ENCODE peak calls at places on chromosome 17, in eight cellular contexts. One of them, this sample, is unnamed.
A peak's percentile ranks its signal among the peaks of the same experiment; 100 is the strongest.

GRCh38 chr17:43043306-43043705 is 18.3 kb downstream of the RND2 start:
- ATAC-seq in K562: no peak
- ATAC-seq in gastroesophageal sphincter: no peak
- ATAC-seq in activated naive CD4-positive, alpha-beta T cell treated with anti-CD3 and anti-CD28 coated beads, Interleukin-2, amount 50 U/mL, for 72 hours: no peak
- ATAC-seq in sciatic nerve: no peak
- ATAC-seq in left cardiac atrium: no peak
- ATAC-seq in GM23338: no peak
- ATAC-seq in activated T-cell treated with anti-CD3 and anti-CD28 coated beads, Interleukin-2, amount 50 U/mL, for 72 hours: no peak
- ATAC-seq in this sample: no peak

GRCh38 chr17:1561420-1562177 is 993 bp downstream of the PITPNA start:
- ATAC-seq in activated naive CD4-positive, alpha-beta T cell treated with anti-CD3 and anti-CD28 coated beads, Interleukin-2, amount 50 U/mL, for 72 hours: peak; percentile 24
- ATAC-seq in left cardiac atrium: peak; percentile 49
- ATAC-seq in activated T-cell treated with anti-CD3 and anti-CD28 coated beads, Interleukin-2, amount 50 U/mL, for 72 hours: peak; percentile 40
- ATAC-seq in gastroesophageal sphincter: peak; percentile 20
- ATAC-seq in K562: peak; percentile 72
- ATAC-seq in GM23338: peak; percentile 69
- ATAC-seq in sciatic nerve: no peak
- ATAC-seq in this sample: peak; percentile 17

GRCh38 chr17:30326816-30327215 is 7.0 kb downstream of the TMIGD1 start:
- ATAC-seq in gastroesophageal sphincter: no peak
- ATAC-seq in GM23338: no peak
- ATAC-seq in activated T-cell treated with anti-CD3 and anti-CD28 coated beads, Interleukin-2, amount 50 U/mL, for 72 hours: no peak
- ATAC-seq in left cardiac atrium: no peak
- ATAC-seq in sciatic nerve: no peak
- ATAC-seq in K562: no peak
- ATAC-seq in activated naive CD4-positive, alpha-beta T cell treated with anti-CD3 and anti-CD28 coated beads, Interleukin-2, amount 50 U/mL, for 72 hours: no peak
- ATAC-seq in this sample: no peak

GRCh38 chr17:4159761-4160160 is 16.8 kb downstream of the CYB5D2 start:
- ATAC-seq in activated naive CD4-positive, alpha-beta T cell treated with anti-CD3 and anti-CD28 coated beads, Interleukin-2, amount 50 U/mL, for 72 hours: no peak
- ATAC-seq in GM23338: no peak
- ATAC-seq in activated T-cell treated with anti-CD3 and anti-CD28 coated beads, Interleukin-2, amount 50 U/mL, for 72 hours: no peak
- ATAC-seq in gastroesophageal sphincter: no peak
- ATAC-seq in left cardiac atrium: no peak
- ATAC-seq in sciatic nerve: no peak
- ATAC-seq in K562: no peak
- ATAC-seq in this sample: no peak

GRCh38 chr17:49404371-49404770 is 10.3 kb downstream of the PHB1 start:
- ATAC-seq in sciatic nerve: no peak
- ATAC-seq in left cardiac atrium: peak; percentile 29
- ATAC-seq in activated naive CD4-positive, alpha-beta T cell treated with anti-CD3 and anti-CD28 coated beads, Interleukin-2, amount 50 U/mL, for 72 hours: no peak
- ATAC-seq in K562: no peak
- ATAC-seq in activated T-cell treated with anti-CD3 and anti-CD28 coated beads, Interleukin-2, amount 50 U/mL, for 72 hours: peak; percentile 53
- ATAC-seq in GM23338: no peak
- ATAC-seq in gastroesophageal sphincter: no peak
- ATAC-seq in this sample: no peak

GRCh38 chr17:70563301-70563820 is 394.0 kb downstream of the KCNJ2 start:
- ATAC-seq in activated T-cell treated with anti-CD3 and anti-CD28 coated beads, Interleukin-2, amount 50 U/mL, for 72 hours: no peak
- ATAC-seq in gastroesophageal sphincter: no peak
- ATAC-seq in activated naive CD4-positive, alpha-beta T cell treated with anti-CD3 and anti-CD28 coated beads, Interleukin-2, amount 50 U/mL, for 72 hours: no peak
- ATAC-seq in GM23338: no peak
- ATAC-seq in sciatic nerve: no peak
- ATAC-seq in K562: no peak
- ATAC-seq in left cardiac atrium: no peak
- ATAC-seq in this sample: no peak

GRCh38 chr17:78960945-78961344 is 18.8 kb downstream of the LGALS3BP start:
- ATAC-seq in GM23338: no peak
- ATAC-seq in gastroesophageal sphincter: peak; percentile 85
- ATAC-seq in K562: no peak
- ATAC-seq in left cardiac atrium: peak; percentile 89
- ATAC-seq in sciatic nerve: peak; percentile 50
- ATAC-seq in activated T-cell treated with anti-CD3 and anti-CD28 coated beads, Interleukin-2, amount 50 U/mL, for 72 hours: no peak
- ATAC-seq in activated naive CD4-positive, alpha-beta T cell treated with anti-CD3 and anti-CD28 coated beads, Interleukin-2, amount 50 U/mL, for 72 hours: no peak
- ATAC-seq in this sample: no peak

GRCh38 chr17:81898029-81898866 is 3.8 kb upstream of the NPB start:
- ATAC-seq in K562: no peak
- ATAC-seq in left cardiac atrium: no peak
- ATAC-seq in activated T-cell treated with anti-CD3 and anti-CD28 coated beads, Interleukin-2, amount 50 U/mL, for 72 hours: no peak
- ATAC-seq in gastroesophageal sphincter: no peak
- ATAC-seq in GM23338: no peak
- ATAC-seq in activated naive CD4-positive, alpha-beta T cell treated with anti-CD3 and anti-CD28 coated beads, Interleukin-2, amount 50 U/mL, for 72 hours: no peak
- ATAC-seq in sciatic nerve: no peak
- ATAC-seq in this sample: no peak

GRCh38 chr17:10251212-10251948 is 53.0 kb upstream of the GAS7 start:
- ATAC-seq in K562: no peak
- ATAC-seq in gastroesophageal sphincter: no peak
- ATAC-seq in sciatic nerve: no peak
- ATAC-seq in GM23338: no peak
- ATAC-seq in activated T-cell treated with anti-CD3 and anti-CD28 coated beads, Interleukin-2, amount 50 U/mL, for 72 hours: peak; percentile 58
- ATAC-seq in left cardiac atrium: no peak
- ATAC-seq in activated naive CD4-positive, alpha-beta T cell treated with anti-CD3 and anti-CD28 coated beads, Interleukin-2, amount 50 U/mL, for 72 hours: peak; percentile 32
- ATAC-seq in this sample: peak; percentile 16

GRCh38 chr17:66713533-66714042 is 121.3 kb upstream of the CACNG5 start:
- ATAC-seq in gastroesophageal sphincter: no peak
- ATAC-seq in activated T-cell treated with anti-CD3 and anti-CD28 coated beads, Interleukin-2, amount 50 U/mL, for 72 hours: peak; percentile 73
- ATAC-seq in GM23338: no peak
- ATAC-seq in K562: no peak
- ATAC-seq in left cardiac atrium: peak; percentile 69
- ATAC-seq in activated naive CD4-positive, alpha-beta T cell treated with anti-CD3 and anti-CD28 coated beads, Interleukin-2, amount 50 U/mL, for 72 hours: peak; percentile 69
- ATAC-seq in sciatic nerve: no peak
- ATAC-seq in this sample: peak; percentile 82

GRCh38 chr17:28725660-28726395 is at the start of gene TLCD1:
- ATAC-seq in K562: peak; percentile 55
- ATAC-seq in activated naive CD4-positive, alpha-beta T cell treated with anti-CD3 and anti-CD28 coated beads, Interleukin-2, amount 50 U/mL, for 72 hours: peak; percentile 32
- ATAC-seq in left cardiac atrium: peak; percentile 48
- ATAC-seq in gastroesophageal sphincter: peak; percentile 44
- ATAC-seq in GM23338: peak; percentile 38
- ATAC-seq in activated T-cell treated with anti-CD3 and anti-CD28 coated beads, Interleukin-2, amount 50 U/mL, for 72 hours: peak; percentile 34
- ATAC-seq in sciatic nerve: peak; percentile 0
- ATAC-seq in this sample: peak; percentile 5

GRCh38 chr17:58335779-58336455 is 7.3 kb upstream of the TSPOAP1 start:
- ATAC-seq in gastroesophageal sphincter: no peak
- ATAC-seq in activated T-cell treated with anti-CD3 and anti-CD28 coated beads, Interleukin-2, amount 50 U/mL, for 72 hours: peak; percentile 20
- ATAC-seq in left cardiac atrium: no peak
- ATAC-seq in GM23338: no peak
- ATAC-seq in activated naive CD4-positive, alpha-beta T cell treated with anti-CD3 and anti-CD28 coated beads, Interleukin-2, amount 50 U/mL, for 72 hours: peak; percentile 16
- ATAC-seq in K562: peak; percentile 7
- ATAC-seq in sciatic nerve: no peak
- ATAC-seq in this sample: peak; percentile 25

GRCh38 chr17:40099627-40100418 is 566 bp downstream of the NR1D1 start:
- ATAC-seq in GM23338: peak; percentile 17
- ATAC-seq in gastroesophageal sphincter: no peak
- ATAC-seq in sciatic nerve: peak; percentile 0
- ATAC-seq in left cardiac atrium: peak; percentile 0
- ATAC-seq in activated T-cell treated with anti-CD3 and anti-CD28 coated beads, Interleukin-2, amount 50 U/mL, for 72 hours: no peak
- ATAC-seq in K562: peak; percentile 3
- ATAC-seq in activated naive CD4-positive, alpha-beta T cell treated with anti-CD3 and anti-CD28 coated beads, Interleukin-2, amount 50 U/mL, for 72 hours: no peak
- ATAC-seq in this sample: no peak

GRCh38 chr17:28896491-28896883 is 1.0 kb downstream of the FLOT2 start:
- ATAC-seq in gastroesophageal sphincter: no peak
- ATAC-seq in K562: no peak
- ATAC-seq in activated naive CD4-positive, alpha-beta T cell treated with anti-CD3 and anti-CD28 coated beads, Interleukin-2, amount 50 U/mL, for 72 hours: no peak
- ATAC-seq in left cardiac atrium: no peak
- ATAC-seq in sciatic nerve: peak; percentile 2
- ATAC-seq in activated T-cell treated with anti-CD3 and anti-CD28 coated beads, Interleukin-2, amount 50 U/mL, for 72 hours: no peak
- ATAC-seq in GM23338: no peak
- ATAC-seq in this sample: no peak

GRCh38 chr17:78369791-78370381 is 8.6 kb upstream of the PGS1 start:
- ATAC-seq in activated naive CD4-positive, alpha-beta T cell treated with anti-CD3 and anti-CD28 coated beads, Interleukin-2, amount 50 U/mL, for 72 hours: no peak
- ATAC-seq in K562: no peak
- ATAC-seq in gastroesophageal sphincter: no peak
- ATAC-seq in activated T-cell treated with anti-CD3 and anti-CD28 coated beads, Interleukin-2, amount 50 U/mL, for 72 hours: no peak
- ATAC-seq in sciatic nerve: no peak
- ATAC-seq in left cardiac atrium: no peak
- ATAC-seq in GM23338: peak; percentile 1
- ATAC-seq in this sample: no peak

GRCh38 chr17:80270836-80271235 is 10.2 kb downstream of the RNF213 start:
- ATAC-seq in activated naive CD4-positive, alpha-beta T cell treated with anti-CD3 and anti-CD28 coated beads, Interleukin-2, amount 50 U/mL, for 72 hours: peak; percentile 84
- ATAC-seq in left cardiac atrium: peak; percentile 50
- ATAC-seq in gastroesophageal sphincter: no peak
- ATAC-seq in GM23338: peak; percentile 97
- ATAC-seq in sciatic nerve: peak; percentile 20
- ATAC-seq in K562: peak; percentile 100
- ATAC-seq in activated T-cell treated with anti-CD3 and anti-CD28 coated beads, Interleukin-2, amount 50 U/mL, for 72 hours: peak; percentile 76
- ATAC-seq in this sample: peak; percentile 87

GRCh38 chr17:2749058-2749783 is at the start of gene CCDC92B:
- ATAC-seq in left cardiac atrium: peak; percentile 27
- ATAC-seq in gastroesophageal sphincter: no peak
- ATAC-seq in sciatic nerve: no peak
- ATAC-seq in activated naive CD4-positive, alpha-beta T cell treated with anti-CD3 and anti-CD28 coated beads, Interleukin-2, amount 50 U/mL, for 72 hours: no peak
- ATAC-seq in activated T-cell treated with anti-CD3 and anti-CD28 coated beads, Interleukin-2, amount 50 U/mL, for 72 hours: peak; percentile 7
- ATAC-seq in GM23338: peak; percentile 48
- ATAC-seq in K562: peak; percentile 45
- ATAC-seq in this sample: no peak

GRCh38 chr17:49941427-49941826 is 27.6 kb upstream of the DLX4 start:
- ATAC-seq in activated naive CD4-positive, alpha-beta T cell treated with anti-CD3 and anti-CD28 coated beads, Interleukin-2, amount 50 U/mL, for 72 hours: no peak
- ATAC-seq in sciatic nerve: no peak
- ATAC-seq in K562: no peak
- ATAC-seq in left cardiac atrium: no peak
- ATAC-seq in gastroesophageal sphincter: no peak
- ATAC-seq in activated T-cell treated with anti-CD3 and anti-CD28 coated beads, Interleukin-2, amount 50 U/mL, for 72 hours: no peak
- ATAC-seq in GM23338: no peak
- ATAC-seq in this sample: no peak

GRCh38 chr17:4585203-4585939 is 1.0 kb downstream of the SMTNL2 start:
- ATAC-seq in activated T-cell treated with anti-CD3 and anti-CD28 coated beads, Interleukin-2, amount 50 U/mL, for 72 hours: no peak
- ATAC-seq in left cardiac atrium: no peak
- ATAC-seq in gastroesophageal sphincter: no peak
- ATAC-seq in sciatic nerve: no peak
- ATAC-seq in GM23338: peak; percentile 11
- ATAC-seq in K562: no peak
- ATAC-seq in activated naive CD4-positive, alpha-beta T cell treated with anti-CD3 and anti-CD28 coated beads, Interleukin-2, amount 50 U/mL, for 72 hours: no peak
- ATAC-seq in this sample: no peak

GRCh38 chr17:3755335-3756030 is 31.8 kb downstream of the HASPIN start:
- ATAC-seq in gastroesophageal sphincter: no peak
- ATAC-seq in K562: no peak
- ATAC-seq in GM23338: no peak
- ATAC-seq in activated naive CD4-positive, alpha-beta T cell treated with anti-CD3 and anti-CD28 coated beads, Interleukin-2, amount 50 U/mL, for 72 hours: no peak
- ATAC-seq in left cardiac atrium: no peak
- ATAC-seq in activated T-cell treated with anti-CD3 and anti-CD28 coated beads, Interleukin-2, amount 50 U/mL, for 72 hours: no peak
- ATAC-seq in sciatic nerve: no peak
- ATAC-seq in this sample: no peak

GRCh38 chr17:82587234-82588086 is 60.8 kb downstream of the WDR45B start:
- ATAC-seq in sciatic nerve: no peak
- ATAC-seq in activated naive CD4-positive, alpha-beta T cell treated with anti-CD3 and anti-CD28 coated beads, Interleukin-2, amount 50 U/mL, for 72 hours: peak; percentile 7
- ATAC-seq in GM23338: no peak
- ATAC-seq in left cardiac atrium: no peak
- ATAC-seq in activated T-cell treated with anti-CD3 and anti-CD28 coated beads, Interleukin-2, amount 50 U/mL, for 72 hours: peak; percentile 4
- ATAC-seq in K562: peak; percentile 19
- ATAC-seq in gastroesophageal sphincter: no peak
- ATAC-seq in this sample: no peak

GRCh38 chr17:60678118-60678444 is 430 bp downstream of the BCAS3 start:
- ATAC-seq in GM23338: peak; percentile 41
- ATAC-seq in activated naive CD4-positive, alpha-beta T cell treated with anti-CD3 and anti-CD28 coated beads, Interleukin-2, amount 50 U/mL, for 72 hours: no peak
- ATAC-seq in sciatic nerve: no peak
- ATAC-seq in K562: peak; percentile 2
- ATAC-seq in left cardiac atrium: no peak
- ATAC-seq in activated T-cell treated with anti-CD3 and anti-CD28 coated beads, Interleukin-2, amount 50 U/mL, for 72 hours: no peak
- ATAC-seq in gastroesophageal sphincter: no peak
- ATAC-seq in this sample: no peak

GRCh38 chr17:68627956-68628355 is 26.8 kb upstream of the FAM20A start:
- ATAC-seq in activated T-cell treated with anti-CD3 and anti-CD28 coated beads, Interleukin-2, amount 50 U/mL, for 72 hours: no peak
- ATAC-seq in gastroesophageal sphincter: no peak
- ATAC-seq in GM23338: peak; percentile 49
- ATAC-seq in left cardiac atrium: peak; percentile 59
- ATAC-seq in K562: no peak
- ATAC-seq in sciatic nerve: peak; percentile 89
- ATAC-seq in activated naive CD4-positive, alpha-beta T cell treated with anti-CD3 and anti-CD28 coated beads, Interleukin-2, amount 50 U/mL, for 72 hours: no peak
- ATAC-seq in this sample: no peak

GRCh38 chr17:21304091-21304490 is 19.6 kb downstream of the MAP2K3 start:
- ATAC-seq in gastroesophageal sphincter: no peak
- ATAC-seq in sciatic nerve: no peak
- ATAC-seq in activated T-cell treated with anti-CD3 and anti-CD28 coated beads, Interleukin-2, amount 50 U/mL, for 72 hours: no peak
- ATAC-seq in K562: no peak
- ATAC-seq in GM23338: no peak
- ATAC-seq in left cardiac atrium: no peak
- ATAC-seq in activated naive CD4-positive, alpha-beta T cell treated with anti-CD3 and anti-CD28 coated beads, Interleukin-2, amount 50 U/mL, for 72 hours: no peak
- ATAC-seq in this sample: no peak

GRCh38 chr17:38908676-38909181 is 16.7 kb upstream of the LASP1NB start:
- ATAC-seq in activated T-cell treated with anti-CD3 and anti-CD28 coated beads, Interleukin-2, amount 50 U/mL, for 72 hours: no peak
- ATAC-seq in activated naive CD4-positive, alpha-beta T cell treated with anti-CD3 and anti-CD28 coated beads, Interleukin-2, amount 50 U/mL, for 72 hours: no peak
- ATAC-seq in left cardiac atrium: peak; percentile 20
- ATAC-seq in K562: no peak
- ATAC-seq in sciatic nerve: no peak
- ATAC-seq in GM23338: peak; percentile 22
- ATAC-seq in gastroesophageal sphincter: peak; percentile 40
- ATAC-seq in this sample: no peak

GRCh38 chr17:200604-200985 is 19.1 kb upstream of the DOC2B start:
- ATAC-seq in activated naive CD4-positive, alpha-beta T cell treated with anti-CD3 and anti-CD28 coated beads, Interleukin-2, amount 50 U/mL, for 72 hours: no peak
- ATAC-seq in K562: no peak
- ATAC-seq in GM23338: peak; percentile 59
- ATAC-seq in left cardiac atrium: peak; percentile 20
- ATAC-seq in sciatic nerve: no peak
- ATAC-seq in gastroesophageal sphincter: peak; percentile 7
- ATAC-seq in activated T-cell treated with anti-CD3 and anti-CD28 coated beads, Interleukin-2, amount 50 U/mL, for 72 hours: no peak
- ATAC-seq in this sample: no peak

GRCh38 chr17:3582921-3583320 is 25.3 kb upstream of the TRPV3 start:
- ATAC-seq in activated naive CD4-positive, alpha-beta T cell treated with anti-CD3 and anti-CD28 coated beads, Interleukin-2, amount 50 U/mL, for 72 hours: no peak
- ATAC-seq in gastroesophageal sphincter: no peak
- ATAC-seq in sciatic nerve: no peak
- ATAC-seq in GM23338: no peak
- ATAC-seq in left cardiac atrium: no peak
- ATAC-seq in K562: no peak
- ATAC-seq in activated T-cell treated with anti-CD3 and anti-CD28 coated beads, Interleukin-2, amount 50 U/mL, for 72 hours: no peak
- ATAC-seq in this sample: no peak

GRCh38 chr17:32357615-32358014 is 7.7 kb downstream of the ZNF207 start:
- ATAC-seq in activated T-cell treated with anti-CD3 and anti-CD28 coated beads, Interleukin-2, amount 50 U/mL, for 72 hours: no peak
- ATAC-seq in left cardiac atrium: no peak
- ATAC-seq in gastroesophageal sphincter: no peak
- ATAC-seq in activated naive CD4-positive, alpha-beta T cell treated with anti-CD3 and anti-CD28 coated beads, Interleukin-2, amount 50 U/mL, for 72 hours: peak; percentile 19
- ATAC-seq in sciatic nerve: no peak
- ATAC-seq in K562: no peak
- ATAC-seq in GM23338: no peak
- ATAC-seq in this sample: no peak

GRCh38 chr17:61461967-61462733 is 9.9 kb downstream of the TBX4 start:
- ATAC-seq in gastroesophageal sphincter: no peak
- ATAC-seq in activated T-cell treated with anti-CD3 and anti-CD28 coated beads, Interleukin-2, amount 50 U/mL, for 72 hours: no peak
- ATAC-seq in activated naive CD4-positive, alpha-beta T cell treated with anti-CD3 and anti-CD28 coated beads, Interleukin-2, amount 50 U/mL, for 72 hours: peak; percentile 9
- ATAC-seq in sciatic nerve: no peak
- ATAC-seq in GM23338: peak; percentile 18
- ATAC-seq in left cardiac atrium: no peak
- ATAC-seq in K562: peak; percentile 74
- ATAC-seq in this sample: no peak

GRCh38 chr17:13775450-13775849 is 173.7 kb upstream of the HS3ST3A1 start:
- ATAC-seq in K562: no peak
- ATAC-seq in gastroesophageal sphincter: no peak
- ATAC-seq in sciatic nerve: no peak
- ATAC-seq in GM23338: no peak
- ATAC-seq in left cardiac atrium: no peak
- ATAC-seq in activated T-cell treated with anti-CD3 and anti-CD28 coated beads, Interleukin-2, amount 50 U/mL, for 72 hours: no peak
- ATAC-seq in activated naive CD4-positive, alpha-beta T cell treated with anti-CD3 and anti-CD28 coated beads, Interleukin-2, amount 50 U/mL, for 72 hours: no peak
- ATAC-seq in this sample: no peak

GRCh38 chr17:21419299-21420239 is 43.4 kb downstream of the KCNJ12 start:
- ATAC-seq in GM23338: peak; percentile 34
- ATAC-seq in sciatic nerve: no peak
- ATAC-seq in K562: no peak
- ATAC-seq in left cardiac atrium: no peak
- ATAC-seq in activated naive CD4-positive, alpha-beta T cell treated with anti-CD3 and anti-CD28 coated beads, Interleukin-2, amount 50 U/mL, for 72 hours: peak; percentile 77
- ATAC-seq in activated T-cell treated with anti-CD3 and anti-CD28 coated beads, Interleukin-2, amount 50 U/mL, for 72 hours: peak; percentile 53
- ATAC-seq in gastroesophageal sphincter: no peak
- ATAC-seq in this sample: peak; percentile 34

GRCh38 chr17:11170901-11171300 is 70.1 kb upstream of the SHISA6 start:
- ATAC-seq in activated T-cell treated with anti-CD3 and anti-CD28 coated beads, Interleukin-2, amount 50 U/mL, for 72 hours: no peak
- ATAC-seq in activated naive CD4-positive, alpha-beta T cell treated with anti-CD3 and anti-CD28 coated beads, Interleukin-2, amount 50 U/mL, for 72 hours: no peak
- ATAC-seq in GM23338: no peak
- ATAC-seq in gastroesophageal sphincter: no peak
- ATAC-seq in K562: no peak
- ATAC-seq in sciatic nerve: no peak
- ATAC-seq in left cardiac atrium: no peak
- ATAC-seq in this sample: no peak

GRCh38 chr17:50697076-50697475 is 10.6 kb downstream of the ANKRD40 start:
- ATAC-seq in GM23338: no peak
- ATAC-seq in sciatic nerve: no peak
- ATAC-seq in K562: no peak
- ATAC-seq in left cardiac atrium: no peak
- ATAC-seq in gastroesophageal sphincter: no peak
- ATAC-seq in activated T-cell treated with anti-CD3 and anti-CD28 coated beads, Interleukin-2, amount 50 U/mL, for 72 hours: no peak
- ATAC-seq in activated naive CD4-positive, alpha-beta T cell treated with anti-CD3 and anti-CD28 coated beads, Interleukin-2, amount 50 U/mL, for 72 hours: no peak
- ATAC-seq in this sample: no peak

GRCh38 chr17:33942414-33942813 is 312.7 kb upstream of the CCL2 start:
- ATAC-seq in activated naive CD4-positive, alpha-beta T cell treated with anti-CD3 and anti-CD28 coated beads, Interleukin-2, amount 50 U/mL, for 72 hours: no peak
- ATAC-seq in activated T-cell treated with anti-CD3 and anti-CD28 coated beads, Interleukin-2, amount 50 U/mL, for 72 hours: no peak
- ATAC-seq in sciatic nerve: no peak
- ATAC-seq in gastroesophageal sphincter: no peak
- ATAC-seq in K562: peak; percentile 64
- ATAC-seq in GM23338: no peak
- ATAC-seq in left cardiac atrium: no peak
- ATAC-seq in this sample: no peak